ENCODE peak calls at places on chromosome 9, in seven cellular contexts. One of them, this sample, is unnamed.

GRCh38 chr9:127119319-127119709 is 3.1 kb downstream of the ANGPTL2 start:
- DNase-seq in mesenchymal stem cell: no peak
- DNase-seq in ELF-1: no peak
- DNase-seq in amygdala: no peak
- DNase-seq in amniotic stem cell: no peak
- DNase-seq in dorsolateral prefrontal cortex: no peak
- DNase-seq in stimulated activated CD8-positive, alpha-beta memory T cell treated with anti-CD3 and anti-CD28 coated beads, Interleukin-4, amount 100 ng/mL, for 48 hours: no peak
- DNase-seq in this sample: no peak

GRCh38 chr9:116592926-116593325 is 94.2 kb upstream of the TRIM32 start:
- DNase-seq in mesenchymal stem cell: no peak
- DNase-seq in ELF-1: no peak
- DNase-seq in amygdala: no peak
- DNase-seq in amniotic stem cell: no peak
- DNase-seq in dorsolateral prefrontal cortex: no peak
- DNase-seq in stimulated activated CD8-positive, alpha-beta memory T cell treated with anti-CD3 and anti-CD28 coated beads, Interleukin-4, amount 100 ng/mL, for 48 hours: no peak
- DNase-seq in this sample: no peak

GRCh38 chr9:92659601-92660000 is 10.3 kb downstream of the IPPK start:
- DNase-seq in mesenchymal stem cell: no peak
- DNase-seq in ELF-1: peak
- DNase-seq in amygdala: no peak
- DNase-seq in amniotic stem cell: no peak
- DNase-seq in dorsolateral prefrontal cortex: no peak
- DNase-seq in stimulated activated CD8-positive, alpha-beta memory T cell treated with anti-CD3 and anti-CD28 coated beads, Interleukin-4, amount 100 ng/mL, for 48 hours: no peak
- DNase-seq in this sample: peak

GRCh38 chr9:134585746-134586706 is 55.6 kb upstream of the COL5A1 start:
- DNase-seq in mesenchymal stem cell: peak
- DNase-seq in ELF-1: peak
- DNase-seq in amygdala: no peak
- DNase-seq in amniotic stem cell: peak
- DNase-seq in dorsolateral prefrontal cortex: no peak
- DNase-seq in stimulated activated CD8-positive, alpha-beta memory T cell treated with anti-CD3 and anti-CD28 coated beads, Interleukin-4, amount 100 ng/mL, for 48 hours: peak
- DNase-seq in this sample: no peak

GRCh38 chr9:33676746-33677505 is 118.4 kb upstream of the PRSS3 start:
- DNase-seq in mesenchymal stem cell: peak
- DNase-seq in ELF-1: peak
- DNase-seq in amygdala: peak
- DNase-seq in amniotic stem cell: no peak
- DNase-seq in dorsolateral prefrontal cortex: peak
- DNase-seq in stimulated activated CD8-positive, alpha-beta memory T cell treated with anti-CD3 and anti-CD28 coated beads, Interleukin-4, amount 100 ng/mL, for 48 hours: peak
- DNase-seq in this sample: peak

GRCh38 chr9:131809941-131810344 is 70.1 kb upstream of the RAPGEF1 start:
- DNase-seq in mesenchymal stem cell: no peak
- DNase-seq in ELF-1: peak
- DNase-seq in amygdala: no peak
- DNase-seq in amniotic stem cell: no peak
- DNase-seq in dorsolateral prefrontal cortex: peak
- DNase-seq in stimulated activated CD8-positive, alpha-beta memory T cell treated with anti-CD3 and anti-CD28 coated beads, Interleukin-4, amount 100 ng/mL, for 48 hours: no peak
- DNase-seq in this sample: no peak

GRCh38 chr9:111832428-111832827 is 37.7 kb upstream of the SHOC1 start:
- DNase-seq in mesenchymal stem cell: no peak
- DNase-seq in ELF-1: no peak
- DNase-seq in amygdala: no peak
- DNase-seq in amniotic stem cell: no peak
- DNase-seq in dorsolateral prefrontal cortex: no peak
- DNase-seq in stimulated activated CD8-positive, alpha-beta memory T cell treated with anti-CD3 and anti-CD28 coated beads, Interleukin-4, amount 100 ng/mL, for 48 hours: no peak
- DNase-seq in this sample: no peak

GRCh38 chr9:129665008-129665771 is at the start of gene PRRX2:
- DNase-seq in mesenchymal stem cell: peak
- DNase-seq in ELF-1: no peak
- DNase-seq in amygdala: no peak
- DNase-seq in amniotic stem cell: no peak
- DNase-seq in dorsolateral prefrontal cortex: no peak
- DNase-seq in stimulated activated CD8-positive, alpha-beta memory T cell treated with anti-CD3 and anti-CD28 coated beads, Interleukin-4, amount 100 ng/mL, for 48 hours: peak
- DNase-seq in this sample: peak

GRCh38 chr9:129104051-129104450 is 6.5 kb downstream of the CRAT start:
- DNase-seq in mesenchymal stem cell: no peak
- DNase-seq in ELF-1: no peak
- DNase-seq in amygdala: no peak
- DNase-seq in amniotic stem cell: no peak
- DNase-seq in dorsolateral prefrontal cortex: no peak
- DNase-seq in stimulated activated CD8-positive, alpha-beta memory T cell treated with anti-CD3 and anti-CD28 coated beads, Interleukin-4, amount 100 ng/mL, for 48 hours: no peak
- DNase-seq in this sample: no peak

GRCh38 chr9:37119360-37119759 is 1.0 kb upstream of the ZCCHC7 start:
- DNase-seq in mesenchymal stem cell: no peak
- DNase-seq in ELF-1: no peak
- DNase-seq in amygdala: no peak
- DNase-seq in amniotic stem cell: no peak
- DNase-seq in dorsolateral prefrontal cortex: no peak
- DNase-seq in stimulated activated CD8-positive, alpha-beta memory T cell treated with anti-CD3 and anti-CD28 coated beads, Interleukin-4, amount 100 ng/mL, for 48 hours: no peak
- DNase-seq in this sample: no peak

GRCh38 chr9:110156902-110157301 is 51.1 kb downstream of the C9orf152 start:
- DNase-seq in mesenchymal stem cell: peak
- DNase-seq in ELF-1: no peak
- DNase-seq in amygdala: no peak
- DNase-seq in amniotic stem cell: no peak
- DNase-seq in dorsolateral prefrontal cortex: no peak
- DNase-seq in stimulated activated CD8-positive, alpha-beta memory T cell treated with anti-CD3 and anti-CD28 coated beads, Interleukin-4, amount 100 ng/mL, for 48 hours: no peak
- DNase-seq in this sample: no peak

GRCh38 chr9:17793713-17794622 is 215.1 kb downstream of the SH3GL2 start:
- DNase-seq in mesenchymal stem cell: no peak
- DNase-seq in ELF-1: peak
- DNase-seq in amygdala: no peak
- DNase-seq in amniotic stem cell: peak
- DNase-seq in dorsolateral prefrontal cortex: peak
- DNase-seq in stimulated activated CD8-positive, alpha-beta memory T cell treated with anti-CD3 and anti-CD28 coated beads, Interleukin-4, amount 100 ng/mL, for 48 hours: no peak
- DNase-seq in this sample: no peak

GRCh38 chr9:136485651-136486050 is 2.8 kb upstream of the SEC16A start:
- DNase-seq in mesenchymal stem cell: no peak
- DNase-seq in ELF-1: no peak
- DNase-seq in amygdala: no peak
- DNase-seq in amniotic stem cell: no peak
- DNase-seq in dorsolateral prefrontal cortex: no peak
- DNase-seq in stimulated activated CD8-positive, alpha-beta memory T cell treated with anti-CD3 and anti-CD28 coated beads, Interleukin-4, amount 100 ng/mL, for 48 hours: no peak
- DNase-seq in this sample: peak

GRCh38 chr9:19748278-19749126 is 40.3 kb downstream of the SLC24A2 start:
- DNase-seq in mesenchymal stem cell: peak
- DNase-seq in ELF-1: peak
- DNase-seq in amygdala: no peak
- DNase-seq in amniotic stem cell: no peak
- DNase-seq in dorsolateral prefrontal cortex: no peak
- DNase-seq in stimulated activated CD8-positive, alpha-beta memory T cell treated with anti-CD3 and anti-CD28 coated beads, Interleukin-4, amount 100 ng/mL, for 48 hours: no peak
- DNase-seq in this sample: no peak

GRCh38 chr9:13351768-13352386 is 72.4 kb upstream of the MPDZ start:
- DNase-seq in mesenchymal stem cell: peak
- DNase-seq in ELF-1: no peak
- DNase-seq in amygdala: no peak
- DNase-seq in amniotic stem cell: peak
- DNase-seq in dorsolateral prefrontal cortex: no peak
- DNase-seq in stimulated activated CD8-positive, alpha-beta memory T cell treated with anti-CD3 and anti-CD28 coated beads, Interleukin-4, amount 100 ng/mL, for 48 hours: no peak
- DNase-seq in this sample: peak

GRCh38 chr9:18268381-18268780 is 205.6 kb upstream of the ADAMTSL1 start:
- DNase-seq in mesenchymal stem cell: peak
- DNase-seq in ELF-1: no peak
- DNase-seq in amygdala: no peak
- DNase-seq in amniotic stem cell: no peak
- DNase-seq in dorsolateral prefrontal cortex: no peak
- DNase-seq in stimulated activated CD8-positive, alpha-beta memory T cell treated with anti-CD3 and anti-CD28 coated beads, Interleukin-4, amount 100 ng/mL, for 48 hours: no peak
- DNase-seq in this sample: no peak

GRCh38 chr9:14214065-14214684 is 99.8 kb downstream of the NFIB start:
- DNase-seq in mesenchymal stem cell: no peak
- DNase-seq in ELF-1: no peak
- DNase-seq in amygdala: no peak
- DNase-seq in amniotic stem cell: no peak
- DNase-seq in dorsolateral prefrontal cortex: no peak
- DNase-seq in stimulated activated CD8-positive, alpha-beta memory T cell treated with anti-CD3 and anti-CD28 coated beads, Interleukin-4, amount 100 ng/mL, for 48 hours: no peak
- DNase-seq in this sample: no peak

GRCh38 chr9:131888923-131889322 is 149.0 kb upstream of the RAPGEF1 start:
- DNase-seq in mesenchymal stem cell: no peak
- DNase-seq in ELF-1: no peak
- DNase-seq in amygdala: no peak
- DNase-seq in amniotic stem cell: no peak
- DNase-seq in dorsolateral prefrontal cortex: no peak
- DNase-seq in stimulated activated CD8-positive, alpha-beta memory T cell treated with anti-CD3 and anti-CD28 coated beads, Interleukin-4, amount 100 ng/mL, for 48 hours: no peak
- DNase-seq in this sample: no peak

GRCh38 chr9:126773004-126773607 is 31.7 kb upstream of the ZBTB43 start:
- DNase-seq in mesenchymal stem cell: peak
- DNase-seq in ELF-1: peak
- DNase-seq in amygdala: no peak
- DNase-seq in amniotic stem cell: no peak
- DNase-seq in dorsolateral prefrontal cortex: no peak
- DNase-seq in stimulated activated CD8-positive, alpha-beta memory T cell treated with anti-CD3 and anti-CD28 coated beads, Interleukin-4, amount 100 ng/mL, for 48 hours: no peak
- DNase-seq in this sample: peak

GRCh38 chr9:21415492-21416267 is 6.8 kb downstream of the IFNA8 start:
- DNase-seq in mesenchymal stem cell: no peak
- DNase-seq in ELF-1: no peak
- DNase-seq in amygdala: no peak
- DNase-seq in amniotic stem cell: no peak
- DNase-seq in dorsolateral prefrontal cortex: no peak
- DNase-seq in stimulated activated CD8-positive, alpha-beta memory T cell treated with anti-CD3 and anti-CD28 coated beads, Interleukin-4, amount 100 ng/mL, for 48 hours: no peak
- DNase-seq in this sample: no peak

GRCh38 chr9:13127164-13127563 is 152.3 kb downstream of the MPDZ start:
- DNase-seq in mesenchymal stem cell: no peak
- DNase-seq in ELF-1: no peak
- DNase-seq in amygdala: no peak
- DNase-seq in amniotic stem cell: no peak
- DNase-seq in dorsolateral prefrontal cortex: no peak
- DNase-seq in stimulated activated CD8-positive, alpha-beta memory T cell treated with anti-CD3 and anti-CD28 coated beads, Interleukin-4, amount 100 ng/mL, for 48 hours: no peak
- DNase-seq in this sample: no peak